ENCODE peak calls at places on chromosomes 6 and 20, in nine cellular contexts. G is AG10803, L is neural progenitor cell, M is adipocyte, C is H7, Y is pancreas, O is psoas muscle, K is IMR-90, J is fibroblast of lung. H is an unnamed sample.
A peak's percentile ranks its signal among the peaks of the same experiment; 100 is the strongest.

GRCh38 chr6:11403035-11403601 is 134.4 kb upstream of the TMEM170B start:
- DNase-seq in G (no peak), L (no peak), M (no peak), C (no peak), Y (no peak), O (no peak), K (no peak), J (no peak), H (no peak)

GRCh38 chr6:168116975-168117899 is 38.2 kb upstream of the FRMD1 start:
- DNase-seq in G (no peak), L (no peak), M (no peak), C (peak; percentile 43), Y (no peak), O (no peak), K (no peak), J (no peak), H (no peak)

GRCh38 chr6:74068945-74069570 is 373.1 kb downstream of the CD109 start:
- DNase-seq in G (peak; percentile 93), L (no peak), M (peak; percentile 73), C (no peak), Y (no peak), O (no peak), K (peak; percentile 93), J (peak; percentile 89), H (no peak)

GRCh38 chr20:709864-710761 is 34.5 kb upstream of the SCRT2 start:
- DNase-seq in G (no peak), L (peak; percentile 73), M (no peak), C (peak; percentile 87), Y (no peak), O (no peak), K (no peak), J (no peak), H (no peak)

GRCh38 chr20:19401096-19401495 is 188.7 kb downstream of the SLC24A3 start:
- DNase-seq in G (no peak), L (no peak), M (no peak), C (no peak), Y (no peak), O (no peak), K (no peak), J (no peak), H (no peak)

GRCh38 chr20:51420805-51421204 is 121.7 kb downstream of the NFATC2 start:
- DNase-seq in G (no peak), L (no peak), M (no peak), C (no peak), Y (no peak), O (no peak), K (no peak), J (no peak), H (no peak)

GRCh38 chr20:61640171-61640570 is 388.1 kb downstream of the CDH4 start:
- DNase-seq in G (peak; percentile 92), L (no peak), M (no peak), C (no peak), Y (no peak), O (no peak), K (peak; percentile 26), J (peak; percentile 21), H (peak; percentile 26)

GRCh38 chr20:53586640-53587039 is 7.0 kb downstream of the ZNF217 start:
- DNase-seq in G (no peak), L (no peak), M (no peak), C (no peak), Y (no peak), O (no peak), K (no peak), J (no peak), H (no peak)

GRCh38 chr6:93915961-93916360 is 496.6 kb upstream of the EPHA7 start:
- DNase-seq in G (no peak), L (no peak), M (no peak), C (no peak), Y (no peak), O (no peak), K (no peak), J (no peak), H (no peak)

GRCh38 chr6:85460951-85461805 is 11.3 kb downstream of the NT5E start:
- DNase-seq in G (peak; percentile 74), L (no peak), M (peak; percentile 65), C (no peak), Y (no peak), O (no peak), K (no peak), J (peak; percentile 64), H (no peak)

GRCh38 chr6:84605308-84605707 is 159.1 kb downstream of the TBX18 start:
- DNase-seq in G (no peak), L (no peak), M (peak; percentile 12), C (no peak), Y (no peak), O (no peak), K (no peak), J (no peak), H (no peak)

GRCh38 chr6:161498359-161498758 is 224.5 kb upstream of the AGPAT4 start:
- DNase-seq in G (peak; percentile 59), L (peak; percentile 84), M (peak; percentile 23), C (peak; percentile 77), Y (peak; percentile 24), O (peak; percentile 58), K (peak; percentile 61), J (peak; percentile 58), H (peak; percentile 52)

GRCh38 chr6:92756912-92757311 is 662.4 kb downstream of the EPHA7 start:
- DNase-seq in G (peak; percentile 12), L (no peak), M (no peak), C (no peak), Y (no peak), O (no peak), K (peak; percentile 65), J (peak; percentile 78), H (no peak)

GRCh38 chr20:48767269-48767960 is 60.4 kb downstream of the PREX1 start:
- DNase-seq in G (no peak), L (no peak), M (no peak), C (no peak), Y (no peak), O (no peak), K (no peak), J (no peak), H (no peak)

GRCh38 chr6:121435444-121436069 is at the start of gene GJA1:
- DNase-seq in G (peak; percentile 81), L (peak; percentile 78), M (peak; percentile 92), C (peak; percentile 85), Y (no peak), O (no peak), K (peak; percentile 86), J (peak; percentile 88), H (peak; percentile 65)

DNA sequence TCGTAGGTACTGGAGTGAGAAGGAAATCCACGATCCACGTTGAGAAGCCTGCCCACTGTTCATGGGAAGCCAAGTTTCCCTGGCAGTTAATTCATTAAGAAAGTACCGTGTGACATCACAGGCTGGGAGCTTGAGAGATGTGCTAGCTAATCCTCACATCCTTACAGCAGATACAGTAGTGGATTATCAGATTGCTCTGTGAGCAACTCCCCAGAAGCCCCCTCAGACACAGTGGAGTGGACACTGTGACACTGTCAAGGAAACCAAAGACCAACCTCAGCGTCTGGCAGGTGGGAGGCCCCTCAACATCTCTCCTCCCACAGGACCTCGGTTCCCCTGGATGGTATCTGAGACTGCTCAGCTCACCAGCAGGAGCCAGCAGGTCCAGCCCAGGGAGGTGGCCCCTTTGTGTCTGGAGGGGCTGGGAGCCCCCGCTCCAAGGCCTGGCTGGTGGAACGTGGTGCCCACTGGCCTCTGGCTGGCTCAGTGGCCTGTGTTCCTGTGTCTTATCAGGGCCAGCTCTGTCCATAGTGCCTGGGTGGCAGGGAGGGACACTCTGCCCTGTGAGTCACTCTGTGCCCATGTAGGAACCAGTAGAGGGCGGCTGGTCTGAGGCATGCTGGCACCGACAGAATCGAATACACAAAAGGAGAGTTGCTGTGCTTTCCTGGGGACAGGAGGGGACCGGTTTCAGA is 7.2 kb downstream of the PYGB start:
- DNase-seq in G (no peak), L (no peak), M (no peak), C (no peak), Y (no peak), O (peak; percentile 64), K (no peak), J (no peak), H (no peak)
- H3K4me3 ChIP-seq in G (no peak overlapping the region), L (no peak overlapping the region), M (no peak overlapping the region), C (no peak overlapping the region), Y (no peak overlapping the region), O (no peak overlapping the region), K (no peak overlapping the region), J (no peak overlapping the region), H (no peak overlapping the region)

GRCh38 chr6:17562636-17563035 is 37.5 kb upstream of the FAM8A1 start:
- DNase-seq in G (no peak), L (no peak), M (no peak), C (no peak), Y (no peak), O (no peak), K (no peak), J (no peak), H (no peak)
- H3K4me3 ChIP-seq in G (no peak overlapping the region), L (no peak overlapping the region), M (no peak overlapping the region), C (no peak overlapping the region), Y (no peak overlapping the region), O (no peak overlapping the region), K (no peak overlapping the region), J (no peak overlapping the region), H (no peak overlapping the region)

GRCh38 chr6:130364224-130364780 is 1.5 kb upstream of the TMEM200A start:
- DNase-seq in G (no peak), L (no peak), M (no peak), C (no peak), Y (no peak), O (no peak), K (no peak), J (no peak), H (no peak)

GRCh38 chr6:130366011-130366963 is at the start of gene TMEM200A:
- DNase-seq in G (peak; percentile 75), L (peak; percentile 78), M (peak; percentile 85), C (peak; percentile 81), Y (no peak), O (peak; percentile 45), K (peak; percentile 51), J (peak; percentile 79), H (peak; percentile 64)

GRCh38 chr6:130369821-130370220 is 4.0 kb downstream of the TMEM200A start:
- DNase-seq in G (no peak), L (no peak), M (no peak), C (no peak), Y (no peak), O (no peak), K (no peak), J (no peak), H (no peak)

GRCh38 chr6:130365166-130366010 is 429 bp upstream of the TMEM200A start:
- DNase-seq in G (peak; percentile 63), L (peak; percentile 92), M (peak; percentile 92), C (peak; percentile 92), Y (peak; percentile 13), O (peak; percentile 62), K (peak; percentile 70), J (peak; percentile 68), H (peak; percentile 67)

DNA sequence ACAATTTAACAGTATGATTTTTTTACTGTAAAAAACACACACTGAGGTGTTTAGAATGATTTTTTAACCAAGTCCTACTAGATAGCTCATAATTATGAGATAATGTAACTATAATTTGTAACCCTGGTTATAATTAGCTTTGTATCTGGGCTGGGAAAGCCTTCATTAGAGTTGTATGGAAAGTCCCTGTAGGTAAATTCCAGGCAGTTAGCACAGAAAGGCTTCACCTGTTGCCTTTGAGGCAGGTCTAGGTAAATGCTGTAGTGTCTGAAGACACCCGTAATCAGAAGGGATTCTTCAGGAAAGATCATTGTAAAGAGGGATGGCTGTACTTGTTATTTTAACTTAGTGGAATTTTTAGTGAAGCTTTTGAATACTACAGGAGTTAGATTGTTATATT is 1.9 kb downstream of the TMEM200A start:
- DNase-seq in G (no peak), L (no peak), M (no peak), C (peak; percentile 31), Y (no peak), O (no peak), K (no peak), J (no peak), H (no peak)
- H3K4me3 ChIP-seq in G (peak overlapping the region; percentile 94), L (peak overlapping the region; percentile 86), M (peak overlapping the region; percentile 94), C (no peak overlapping the region), Y (no peak overlapping the region), O (no peak overlapping the region), K (peak overlapping the region; percentile 85), J (peak overlapping the region; percentile 83), H (no peak overlapping the region)

GRCh38 chr6:136037885-136038460 is 186.5 kb downstream of the PDE7B start:
- DNase-seq in G (peak; percentile 82), L (no peak), M (peak; percentile 75), C (no peak), Y (no peak), O (peak; percentile 55), K (peak; percentile 72), J (peak; percentile 81), H (no peak)
- H3K4me3 ChIP-seq in G (peak overlapping the region; percentile 64), L (no peak overlapping the region), M (peak overlapping the region; percentile 79), C (no peak overlapping the region), Y (no peak overlapping the region), O (peak overlapping the region; percentile 59), K (peak overlapping the region; percentile 88), J (peak overlapping the region; percentile 77), H (no peak overlapping the region)

H was measured in MG63.